ENCODE peak calls at places on chromosomes 3 and 15, in five cellular contexts. O, B, Z, P and I are unnamed samples.

GRCh38 chr15:67227431-67227830 is 27.0 kb downstream of the AAGAB start:
- DNase-seq in B (no peak), O (no peak), Z (no peak), P (no peak), I (no peak)

GRCh38 chr15:24955549-24955929 is 752 bp downstream of the SNRPN start:
- DNase-seq in O (no peak), Z (peak; percentile 7), B (peak; percentile 68), P (no peak), I (peak; percentile 16)

GRCh38 chr3:197795200-197795599 is 4.1 kb downstream of the LRCH3 start:
- DNase-seq in B (no peak), O (no peak), P (no peak), Z (no peak), I (no peak)

GRCh38 chr15:68830141-68830540 is 9.4 kb upstream of the ANP32A start:
- DNase-seq in Z (no peak), O (no peak), P (no peak), B (no peak), I (no peak)

GRCh38 chr15:25710184-25710583 is 152.9 kb downstream of the ATP10A start:
- DNase-seq in P (peak; percentile 81), Z (peak; percentile 40), O (peak; percentile 54), B (peak; percentile 73), I (peak; percentile 47)

GRCh38 chr15:78682693-78683410 is 41.8 kb upstream of the CHRNB4 start:
- DNase-seq in Z (no peak), B (no peak), P (no peak), O (no peak), I (no peak)

GRCh38 chr3:196431193-196432136 is 762 bp downstream of the UBXN7 start:
- DNase-seq in B (peak; percentile 66), O (peak; percentile 30), Z (peak; percentile 59), P (peak; percentile 28), I (peak; percentile 33)

GRCh38 chr15:27563765-27564164 is 535.4 kb downstream of the OCA2 start:
- DNase-seq in P (no peak), O (no peak), Z (no peak), B (no peak), I (no peak)

DNA sequence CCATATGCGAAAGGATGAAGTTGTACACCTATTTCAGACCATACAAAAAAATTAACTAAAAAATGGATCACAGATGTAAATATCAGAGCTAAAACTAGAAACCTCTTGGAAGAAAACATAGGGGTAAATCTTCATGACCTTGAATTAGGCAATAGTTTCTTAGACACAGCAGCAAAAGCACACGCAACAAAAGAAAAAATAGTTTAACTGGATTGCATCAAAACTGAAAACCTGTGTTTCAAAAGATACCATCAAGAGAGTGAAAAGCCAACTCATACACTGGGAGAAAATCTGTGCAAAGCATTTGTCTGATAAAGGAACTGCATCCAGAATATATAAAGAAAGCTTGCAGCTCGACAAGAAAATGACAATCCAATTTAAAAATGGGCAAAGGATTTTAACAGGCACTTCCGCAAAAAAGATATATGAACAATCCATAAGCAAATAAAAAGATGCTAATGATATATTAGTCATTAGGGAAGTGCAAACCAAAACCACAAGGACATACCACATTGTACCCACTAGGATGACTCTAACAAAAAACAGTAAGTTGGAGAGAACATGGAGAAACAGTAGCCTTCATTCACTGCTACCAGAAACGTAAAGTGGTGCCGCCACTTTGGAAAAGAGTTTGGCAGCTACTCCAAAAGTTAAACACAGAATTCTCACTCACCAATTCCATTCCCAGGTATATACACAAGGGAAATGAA is 263.1 kb downstream of the ADAMTS17 start:
- DNase-seq in B (no peak), O (no peak), Z (no peak), P (no peak), I (no peak)
- TF ChIP-seq CTCF in B (no peak), O (no peak), Z (no peak), P (no peak), I (no peak)

DNA sequence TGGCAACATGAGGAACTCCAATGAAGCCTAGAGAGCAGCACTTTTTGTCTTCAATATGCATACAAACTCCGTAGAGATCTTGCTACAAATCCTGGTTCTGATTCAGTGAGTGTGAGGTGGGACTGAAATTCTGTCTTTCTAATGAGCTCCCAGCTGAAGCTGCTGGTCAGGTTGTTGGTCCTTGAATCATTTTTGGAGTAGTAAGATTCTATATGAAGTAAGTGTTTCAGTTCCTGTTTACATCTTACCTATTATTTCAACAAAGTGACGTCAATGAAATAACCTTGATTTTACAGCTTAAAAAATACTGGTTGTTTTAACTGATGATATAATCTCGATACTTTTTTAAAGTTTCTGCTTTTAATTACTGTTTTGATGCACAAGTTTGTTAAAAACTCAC is 33.9 kb downstream of the SHQ1 start:
- DNase-seq in P (no peak), Z (peak; percentile 51), B (no peak), O (no peak), I (no peak)
- TF ChIP-seq CTCF in P (no peak), Z (no peak), B (no peak), O (no peak), I (no peak)

GRCh38 chr3:47440131-47440530 is 35.6 kb downstream of the SCAP start:
- DNase-seq in B (peak; percentile 9), P (no peak), O (no peak), Z (no peak), I (no peak)
- TF ChIP-seq CTCF in B (no peak), P (no peak), O (no peak), Z (peak; percentile 29), I (no peak)

GRCh38 chr3:159761377-159761776 is 227.3 kb upstream of the IL12A start:
- DNase-seq in B (peak; percentile 83), Z (no peak), P (no peak), O (no peak), I (peak; percentile 67)
- TF ChIP-seq CTCF in B (no peak), Z (no peak), P (no peak), O (no peak), I (no peak)